ENCODE peak calls at places on chromosomes 7 and 10, in ten cellular contexts. One of them, this sample, is unnamed.

GRCh38 chr7:50274361-50274760 is 30.2 kb upstream of the IKZF1 start:
- DNase-seq in NCI-H1105 treated with DMSO at 0.1 percent for 48 hours: no peak
- DNase-seq in hippocampal formation: no peak
- DNase-seq in germinal center: no peak
- DNase-seq in central memory CD4-positive, alpha-beta T cell: no peak
- DNase-seq in A549: no peak
- DNase-seq in activated T-cell treated with anti-CD3 and anti-CD28 coated beads for 1 hour: no peak
- DNase-seq in MM.1S: no peak
- DNase-seq in body of pancreas: no peak
- DNase-seq in GM23338: no peak
- DNase-seq in this sample: no peak

GRCh38 chr10:79385804-79386531 is 38.7 kb downstream of the PPIF start:
- DNase-seq in body of pancreas: no peak
- DNase-seq in activated T-cell treated with anti-CD3 and anti-CD28 coated beads for 1 hour: no peak
- DNase-seq in GM23338: peak
- DNase-seq in A549: no peak
- DNase-seq in hippocampal formation: no peak
- DNase-seq in germinal center: no peak
- DNase-seq in MM.1S: no peak
- DNase-seq in central memory CD4-positive, alpha-beta T cell: no peak
- DNase-seq in NCI-H1105 treated with DMSO at 0.1 percent for 48 hours: no peak
- DNase-seq in this sample: no peak

GRCh38 chr7:56062382-56062781 is 1.7 kb upstream of the SUMF2 start:
- DNase-seq in GM23338: no peak
- DNase-seq in central memory CD4-positive, alpha-beta T cell: no peak
- DNase-seq in A549: no peak
- DNase-seq in MM.1S: no peak
- DNase-seq in germinal center: no peak
- DNase-seq in activated T-cell treated with anti-CD3 and anti-CD28 coated beads for 1 hour: no peak
- DNase-seq in NCI-H1105 treated with DMSO at 0.1 percent for 48 hours: no peak
- DNase-seq in body of pancreas: no peak
- DNase-seq in hippocampal formation: no peak
- DNase-seq in this sample: peak

GRCh38 chr10:128400564-128400963 is 274.3 kb upstream of the MKI67 start:
- DNase-seq in MM.1S: no peak
- DNase-seq in hippocampal formation: no peak
- DNase-seq in body of pancreas: no peak
- DNase-seq in activated T-cell treated with anti-CD3 and anti-CD28 coated beads for 1 hour: no peak
- DNase-seq in NCI-H1105 treated with DMSO at 0.1 percent for 48 hours: peak
- DNase-seq in germinal center: no peak
- DNase-seq in central memory CD4-positive, alpha-beta T cell: no peak
- DNase-seq in A549: no peak
- DNase-seq in GM23338: no peak
- DNase-seq in this sample: no peak

GRCh38 chr10:76051007-76051936 is 619.8 kb downstream of the LRMDA start:
- DNase-seq in germinal center: no peak
- DNase-seq in central memory CD4-positive, alpha-beta T cell: no peak
- DNase-seq in A549: no peak
- DNase-seq in MM.1S: no peak
- DNase-seq in hippocampal formation: no peak
- DNase-seq in GM23338: peak
- DNase-seq in activated T-cell treated with anti-CD3 and anti-CD28 coated beads for 1 hour: no peak
- DNase-seq in body of pancreas: no peak
- DNase-seq in NCI-H1105 treated with DMSO at 0.1 percent for 48 hours: no peak
- DNase-seq in this sample: no peak

GRCh38 chr10:84634636-84635035 is 306.2 kb downstream of the CCSER2 start:
- DNase-seq in central memory CD4-positive, alpha-beta T cell: no peak
- DNase-seq in hippocampal formation: no peak
- DNase-seq in NCI-H1105 treated with DMSO at 0.1 percent for 48 hours: no peak
- DNase-seq in A549: no peak
- DNase-seq in GM23338: no peak
- DNase-seq in germinal center: no peak
- DNase-seq in activated T-cell treated with anti-CD3 and anti-CD28 coated beads for 1 hour: no peak
- DNase-seq in body of pancreas: no peak
- DNase-seq in MM.1S: no peak
- DNase-seq in this sample: no peak

GRCh38 chr7:6350057-6350752 is 77.8 kb upstream of the CYTH3 start:
- DNase-seq in A549: no peak
- DNase-seq in central memory CD4-positive, alpha-beta T cell: no peak
- DNase-seq in activated T-cell treated with anti-CD3 and anti-CD28 coated beads for 1 hour: no peak
- DNase-seq in hippocampal formation: no peak
- DNase-seq in MM.1S: no peak
- DNase-seq in GM23338: no peak
- DNase-seq in germinal center: peak
- DNase-seq in body of pancreas: no peak
- DNase-seq in NCI-H1105 treated with DMSO at 0.1 percent for 48 hours: no peak
- DNase-seq in this sample: no peak

GRCh38 chr10:90587081-90587491 is 270.8 kb downstream of the HTR7 start:
- DNase-seq in body of pancreas: no peak
- DNase-seq in MM.1S: no peak
- DNase-seq in GM23338: no peak
- DNase-seq in A549: no peak
- DNase-seq in hippocampal formation: no peak
- DNase-seq in central memory CD4-positive, alpha-beta T cell: no peak
- DNase-seq in NCI-H1105 treated with DMSO at 0.1 percent for 48 hours: no peak
- DNase-seq in germinal center: no peak
- DNase-seq in activated T-cell treated with anti-CD3 and anti-CD28 coated beads for 1 hour: no peak
- DNase-seq in this sample: no peak

GRCh38 chr7:23093546-23093945 is 12.0 kb upstream of the KLHL7 start:
- DNase-seq in hippocampal formation: no peak
- DNase-seq in germinal center: no peak
- DNase-seq in central memory CD4-positive, alpha-beta T cell: no peak
- DNase-seq in body of pancreas: no peak
- DNase-seq in GM23338: no peak
- DNase-seq in activated T-cell treated with anti-CD3 and anti-CD28 coated beads for 1 hour: no peak
- DNase-seq in NCI-H1105 treated with DMSO at 0.1 percent for 48 hours: no peak
- DNase-seq in MM.1S: no peak
- DNase-seq in A549: no peak
- DNase-seq in this sample: no peak

GRCh38 chr10:96532523-96532922 is 18.8 kb upstream of the TLL2 start:
- DNase-seq in activated T-cell treated with anti-CD3 and anti-CD28 coated beads for 1 hour: no peak
- DNase-seq in GM23338: no peak
- DNase-seq in body of pancreas: peak
- DNase-seq in hippocampal formation: no peak
- DNase-seq in central memory CD4-positive, alpha-beta T cell: no peak
- DNase-seq in A549: no peak
- DNase-seq in MM.1S: no peak
- DNase-seq in NCI-H1105 treated with DMSO at 0.1 percent for 48 hours: no peak
- DNase-seq in germinal center: no peak
- DNase-seq in this sample: no peak

GRCh38 chr7:151404216-151405011 is 5.4 kb downstream of the WDR86 start:
- DNase-seq in activated T-cell treated with anti-CD3 and anti-CD28 coated beads for 1 hour: no peak
- DNase-seq in GM23338: no peak
- DNase-seq in hippocampal formation: no peak
- DNase-seq in body of pancreas: no peak
- DNase-seq in MM.1S: no peak
- DNase-seq in germinal center: no peak
- DNase-seq in NCI-H1105 treated with DMSO at 0.1 percent for 48 hours: no peak
- DNase-seq in central memory CD4-positive, alpha-beta T cell: no peak
- DNase-seq in A549: peak
- DNase-seq in this sample: no peak

GRCh38 chr7:38398725-38399321 is 125.4 kb upstream of the TARP start:
- DNase-seq in germinal center: peak
- DNase-seq in GM23338: peak
- DNase-seq in A549: peak
- DNase-seq in NCI-H1105 treated with DMSO at 0.1 percent for 48 hours: peak
- DNase-seq in body of pancreas: peak
- DNase-seq in hippocampal formation: peak
- DNase-seq in central memory CD4-positive, alpha-beta T cell: peak
- DNase-seq in MM.1S: peak
- DNase-seq in activated T-cell treated with anti-CD3 and anti-CD28 coated beads for 1 hour: peak
- DNase-seq in this sample: peak

GRCh38 chr10:70771311-70772194 is 13.6 kb downstream of the TBATA start:
- DNase-seq in NCI-H1105 treated with DMSO at 0.1 percent for 48 hours: no peak
- DNase-seq in germinal center: no peak
- DNase-seq in activated T-cell treated with anti-CD3 and anti-CD28 coated beads for 1 hour: no peak
- DNase-seq in central memory CD4-positive, alpha-beta T cell: no peak
- DNase-seq in body of pancreas: no peak
- DNase-seq in A549: no peak
- DNase-seq in GM23338: no peak
- DNase-seq in MM.1S: no peak
- DNase-seq in hippocampal formation: no peak
- DNase-seq in this sample: no peak

GRCh38 chr10:119418401-119418800 is 124.1 kb downstream of the RGS10 start:
- DNase-seq in body of pancreas: no peak
- DNase-seq in A549: no peak
- DNase-seq in germinal center: no peak
- DNase-seq in NCI-H1105 treated with DMSO at 0.1 percent for 48 hours: no peak
- DNase-seq in hippocampal formation: no peak
- DNase-seq in GM23338: no peak
- DNase-seq in central memory CD4-positive, alpha-beta T cell: no peak
- DNase-seq in MM.1S: no peak
- DNase-seq in activated T-cell treated with anti-CD3 and anti-CD28 coated beads for 1 hour: no peak
- DNase-seq in this sample: no peak

GRCh38 chr10:77793831-77794230 is 132.7 kb downstream of the DLG5 start:
- DNase-seq in GM23338: no peak
- DNase-seq in body of pancreas: no peak
- DNase-seq in NCI-H1105 treated with DMSO at 0.1 percent for 48 hours: no peak
- DNase-seq in central memory CD4-positive, alpha-beta T cell: no peak
- DNase-seq in A549: no peak
- DNase-seq in MM.1S: no peak
- DNase-seq in hippocampal formation: no peak
- DNase-seq in activated T-cell treated with anti-CD3 and anti-CD28 coated beads for 1 hour: no peak
- DNase-seq in germinal center: no peak
- DNase-seq in this sample: no peak

GRCh38 chr7:151125459-151125834 is 39.2 kb downstream of the AGAP3 start:
- DNase-seq in hippocampal formation: no peak
- DNase-seq in GM23338: peak
- DNase-seq in A549: no peak
- DNase-seq in body of pancreas: no peak
- DNase-seq in activated T-cell treated with anti-CD3 and anti-CD28 coated beads for 1 hour: no peak
- DNase-seq in germinal center: no peak
- DNase-seq in central memory CD4-positive, alpha-beta T cell: no peak
- DNase-seq in MM.1S: no peak
- DNase-seq in NCI-H1105 treated with DMSO at 0.1 percent for 48 hours: peak
- DNase-seq in this sample: no peak

GRCh38 chr10:30791197-30791611 is 161.7 kb upstream of the LYZL2 start:
- DNase-seq in NCI-H1105 treated with DMSO at 0.1 percent for 48 hours: no peak
- DNase-seq in germinal center: no peak
- DNase-seq in MM.1S: no peak
- DNase-seq in activated T-cell treated with anti-CD3 and anti-CD28 coated beads for 1 hour: no peak
- DNase-seq in hippocampal formation: no peak
- DNase-seq in central memory CD4-positive, alpha-beta T cell: no peak
- DNase-seq in body of pancreas: no peak
- DNase-seq in A549: no peak
- DNase-seq in GM23338: no peak
- DNase-seq in this sample: no peak

GRCh38 chr7:150986099-150986512 is 4.7 kb upstream of the NOS3 start:
- DNase-seq in GM23338: peak
- DNase-seq in activated T-cell treated with anti-CD3 and anti-CD28 coated beads for 1 hour: peak
- DNase-seq in NCI-H1105 treated with DMSO at 0.1 percent for 48 hours: peak
- DNase-seq in central memory CD4-positive, alpha-beta T cell: peak
- DNase-seq in hippocampal formation: peak
- DNase-seq in body of pancreas: peak
- DNase-seq in germinal center: peak
- DNase-seq in MM.1S: peak
- DNase-seq in A549: peak
- DNase-seq in this sample: peak

GRCh38 chr10:52644678-52645434 is 127.7 kb downstream of the MBL2 start:
- DNase-seq in NCI-H1105 treated with DMSO at 0.1 percent for 48 hours: peak
- DNase-seq in body of pancreas: peak
- DNase-seq in germinal center: peak
- DNase-seq in central memory CD4-positive, alpha-beta T cell: no peak
- DNase-seq in GM23338: peak
- DNase-seq in A549: peak
- DNase-seq in hippocampal formation: peak
- DNase-seq in activated T-cell treated with anti-CD3 and anti-CD28 coated beads for 1 hour: peak
- DNase-seq in MM.1S: peak
- DNase-seq in this sample: peak

GRCh38 chr10:113111260-113111659 is 161.2 kb downstream of the TCF7L2 start:
- DNase-seq in activated T-cell treated with anti-CD3 and anti-CD28 coated beads for 1 hour: no peak
- DNase-seq in body of pancreas: no peak
- DNase-seq in germinal center: no peak
- DNase-seq in hippocampal formation: no peak
- DNase-seq in MM.1S: no peak
- DNase-seq in central memory CD4-positive, alpha-beta T cell: no peak
- DNase-seq in A549: no peak
- DNase-seq in GM23338: no peak
- DNase-seq in NCI-H1105 treated with DMSO at 0.1 percent for 48 hours: no peak
- DNase-seq in this sample: no peak

GRCh38 chr10:69866688-69867461 is 65.2 kb downstream of the COL13A1 start:
- DNase-seq in hippocampal formation: no peak
- DNase-seq in body of pancreas: no peak
- DNase-seq in GM23338: peak
- DNase-seq in A549: no peak
- DNase-seq in activated T-cell treated with anti-CD3 and anti-CD28 coated beads for 1 hour: no peak
- DNase-seq in MM.1S: no peak
- DNase-seq in central memory CD4-positive, alpha-beta T cell: no peak
- DNase-seq in germinal center: no peak
- DNase-seq in NCI-H1105 treated with DMSO at 0.1 percent for 48 hours: no peak
- DNase-seq in this sample: no peak

GRCh38 chr10:45420453-45421192 is 46.6 kb downstream of the ALOX5 start:
- DNase-seq in hippocampal formation: peak
- DNase-seq in A549: no peak
- DNase-seq in germinal center: peak
- DNase-seq in GM23338: no peak
- DNase-seq in NCI-H1105 treated with DMSO at 0.1 percent for 48 hours: peak
- DNase-seq in activated T-cell treated with anti-CD3 and anti-CD28 coated beads for 1 hour: peak
- DNase-seq in central memory CD4-positive, alpha-beta T cell: peak
- DNase-seq in body of pancreas: peak
- DNase-seq in MM.1S: peak
- DNase-seq in this sample: peak

GRCh38 chr7:80410081-80410480 is 101.8 kb downstream of the GNAT3 start:
- DNase-seq in NCI-H1105 treated with DMSO at 0.1 percent for 48 hours: no peak
- DNase-seq in body of pancreas: no peak
- DNase-seq in central memory CD4-positive, alpha-beta T cell: no peak
- DNase-seq in A549: no peak
- DNase-seq in MM.1S: no peak
- DNase-seq in hippocampal formation: no peak
- DNase-seq in activated T-cell treated with anti-CD3 and anti-CD28 coated beads for 1 hour: no peak
- DNase-seq in GM23338: no peak
- DNase-seq in germinal center: no peak
- DNase-seq in this sample: no peak

GRCh38 chr7:98862716-98863420 is 6.9 kb downstream of the TMEM130 start:
- DNase-seq in activated T-cell treated with anti-CD3 and anti-CD28 coated beads for 1 hour: no peak
- DNase-seq in body of pancreas: no peak
- DNase-seq in central memory CD4-positive, alpha-beta T cell: no peak
- DNase-seq in hippocampal formation: no peak
- DNase-seq in GM23338: no peak
- DNase-seq in MM.1S: no peak
- DNase-seq in NCI-H1105 treated with DMSO at 0.1 percent for 48 hours: no peak
- DNase-seq in germinal center: no peak
- DNase-seq in A549: no peak
- DNase-seq in this sample: no peak

This sample was measured in activated CD8-positive, alpha-beta T cell treated with anti-CD3 and anti-CD28 coated beads for 36 hours.